ENCODE peak calls at places on chromosomes 4 and X, in six cellular contexts. B is HCT116, K is transverse colon, X is stomach, O is K562, N is spleen. F is an unnamed sample.

GRCh38 chr4:123452585-123452984 is 56.0 kb downstream of the SPRY1 start:
- DNase-seq in B (no peak), K (peak), O (no peak), N (no peak), X (peak), F (no peak)

GRCh38 chr4:76886848-76887441 is 11.0 kb downstream of the SOWAHB start:
- DNase-seq in O (no peak), K (no peak), X (no peak), B (no peak), N (no peak), F (no peak)

GRCh38 chr4:184165291-184165690 is 52.4 kb downstream of the ENPP6 start:
- DNase-seq in K (no peak), B (no peak), O (no peak), X (no peak), N (no peak), F (peak)

GRCh38 chr4:30929649-30930048 is 209.5 kb downstream of the PCDH7 start:
- DNase-seq in N (no peak), K (no peak), X (no peak), O (no peak), B (no peak), F (no peak)

GRCh38 chrX:13283512-13283911 is 36.3 kb downstream of the ATXN3L start:
- DNase-seq in B (no peak), K (no peak), N (no peak), X (no peak), O (peak), F (no peak)

GRCh38 chr4:13821522-13821921 is 194.0 kb upstream of the BOD1L1 start:
- DNase-seq in K (no peak), X (no peak), N (no peak), O (no peak), B (no peak), F (no peak)

GRCh38 chr4:121070274-121070673 is 2.1 kb downstream of the NDNF start:
- DNase-seq in B (no peak), X (no peak), O (no peak), N (no peak), K (peak), F (no peak)

GRCh38 chrX:134025986-134026731 is 40.8 kb upstream of the GPC3 start:
- DNase-seq in O (peak), B (no peak), N (no peak), X (no peak), K (no peak), F (no peak)

GRCh38 chr4:139017861-139018260 is 2.3 kb downstream of the NOCT start:
- DNase-seq in K (no peak), B (no peak), O (no peak), X (no peak), N (no peak), F (no peak)
- H3K4me3 ChIP-seq in K (no peak), B (no peak), O (peak), X (no peak), N (no peak), F (no peak)

GRCh38 chrX:74304016-74304415 is at the start of gene ZCCHC13:
- DNase-seq in K (no peak), B (no peak), O (no peak), X (no peak), N (no peak), F (no peak)
- TF ChIP-seq POLR2AphosphoS5 in K (no peak), B (no peak), O (no peak), X (no peak), N (no peak), F (no peak)

DNA sequence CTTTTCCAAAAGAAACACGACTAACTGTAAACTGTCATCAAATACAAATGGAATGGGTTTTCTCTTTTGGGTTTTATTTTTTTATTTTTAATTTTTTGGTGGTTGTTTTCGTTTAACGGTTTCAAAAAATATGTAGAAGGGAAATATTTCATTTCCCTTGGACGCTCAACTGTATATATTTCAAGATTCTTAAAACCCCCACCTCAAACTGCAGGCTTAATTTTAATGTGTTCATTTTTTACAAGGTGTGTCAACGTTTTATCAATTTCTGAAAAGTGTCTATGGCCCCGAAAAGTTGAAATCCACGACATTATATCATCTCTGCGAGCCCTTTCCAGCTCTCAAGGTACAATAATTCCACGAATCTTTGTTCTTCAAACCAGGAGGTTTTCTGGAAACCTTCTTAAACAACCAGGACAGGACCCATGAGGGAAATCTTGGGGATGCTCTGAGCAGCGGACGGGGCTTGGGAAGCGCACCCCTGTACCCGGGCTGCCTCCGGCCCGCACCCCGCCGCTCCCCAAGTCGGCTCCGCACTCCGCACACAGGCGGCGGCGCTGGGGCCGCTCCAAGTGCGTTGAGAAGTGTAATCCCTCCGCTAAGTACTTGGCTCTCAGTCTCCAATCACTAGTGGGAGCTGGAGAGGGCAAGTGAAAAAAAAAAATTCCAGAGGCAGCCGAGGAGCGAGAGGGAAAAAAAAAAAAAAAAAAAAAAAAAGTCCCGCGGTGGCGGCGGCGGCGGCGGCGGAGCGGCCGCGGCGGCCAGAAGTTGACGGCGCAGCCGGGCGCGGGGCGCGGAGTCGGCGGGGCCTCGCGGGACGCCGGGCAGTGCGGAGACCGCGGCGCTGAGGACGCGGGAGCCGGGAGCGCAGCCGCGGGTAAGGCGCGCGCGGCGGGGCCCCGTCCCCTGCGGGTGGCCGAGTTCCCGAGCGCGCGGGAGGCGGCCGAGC is at the start of gene BMPR1B:
- DNase-seq in X (no peak), O (no peak), K (no peak), B (no peak), N (no peak), F (no peak)
- TF ChIP-seq POLR2A in X (no peak), O (no peak), K (no peak), B (no peak), N (no peak), F (no peak)

DNA sequence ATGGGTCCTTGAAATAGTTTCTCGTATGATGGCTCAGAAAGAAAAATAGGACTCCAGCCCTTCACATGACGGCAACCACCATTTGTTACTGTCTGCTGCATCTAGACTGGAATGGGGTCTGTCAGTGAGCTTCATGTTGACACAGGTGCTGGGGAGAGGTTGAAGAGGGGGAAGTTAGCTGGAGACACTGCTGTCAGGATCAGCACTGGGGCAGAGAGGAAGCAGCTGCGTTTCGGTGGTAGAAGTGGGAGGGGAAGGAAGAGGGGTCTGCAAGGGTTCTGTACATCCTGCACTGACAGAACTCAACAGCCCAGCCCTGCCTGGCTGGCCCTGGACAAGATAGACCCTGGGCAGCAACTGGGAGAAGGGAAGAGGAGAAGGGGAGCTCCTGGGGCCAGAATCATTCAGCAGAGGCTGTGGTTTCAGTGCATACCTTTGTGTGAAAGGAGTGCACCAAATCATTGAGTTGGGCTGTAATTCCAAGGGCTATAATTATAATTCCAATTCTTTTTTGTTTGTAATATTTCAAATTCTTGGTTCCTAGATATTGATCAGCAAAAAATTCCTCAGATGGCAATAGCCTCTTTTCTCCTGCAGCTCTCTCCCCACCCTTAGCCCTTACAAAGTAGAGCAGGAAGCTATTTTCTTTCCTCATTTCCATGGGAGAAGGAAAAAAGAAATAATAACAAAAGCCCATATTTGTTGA is 119.4 kb upstream of the C1GALT1C1 start:
- DNase-seq in K (peak), O (no peak), B (no peak), N (peak), X (no peak), F (no peak)
- H3K4me3 ChIP-seq in K (no peak), O (no peak), B (no peak), N (no peak), X (no peak), F (no peak)

GRCh38 chrX:2495595-2495994 is 5.2 kb downstream of the DHRSX start:
- DNase-seq in X (peak), O (no peak), K (no peak), N (peak), B (no peak), F (no peak)
- TF ChIP-seq POLR2AphosphoS5 in X (no peak), O (no peak), K (no peak), N (no peak), B (no peak), F (no peak)

F was measured in vagina.